ENCODE peak calls at places on chromosomes 12 and 14, in seven cellular contexts. M is colonic mucosa, P is cardiac fibroblast, X is LNCaP clone FGC, S is vagina, B is GM13976, L is body of pancreas. T is an unnamed sample.
A peak's percentile ranks its signal among the peaks of the same experiment; 100 is the strongest.

GRCh38 chr12:54022960-54023884 is 5.0 kb upstream of the HOXC6 start:
- DNase-seq in L (no peak), X (no peak), B (no peak), S (no peak), M (no peak), P (no peak), T (no peak)

GRCh38 chr12:34396861-34397590 is 374.7 kb downstream of the ALG10 start:
- DNase-seq in X (no peak), M (no peak), P (no peak), S (peak; percentile 78), B (peak; percentile 4), L (peak; percentile 2), T (no peak)

GRCh38 chr12:82449179-82449578 is 90.8 kb downstream of the METTL25 start:
- DNase-seq in P (no peak), X (no peak), B (no peak), S (no peak), M (no peak), L (no peak), T (no peak)

GRCh38 chr14:50658203-50658602 is 9.9 kb downstream of the SAV1 start:
- DNase-seq in X (no peak), M (no peak), L (peak; percentile 50), S (no peak), P (peak; percentile 68), B (no peak), T (no peak)

GRCh38 chr14:73236157-73236556 is 1.1 kb upstream of the PAPLN start:
- DNase-seq in B (peak; percentile 10), S (no peak), X (no peak), M (no peak), P (no peak), L (no peak), T (no peak)

GRCh38 chr12:29676676-29677075 is 107.1 kb downstream of the TMTC1 start:
- DNase-seq in S (no peak), L (no peak), M (no peak), P (no peak), X (no peak), B (no peak), T (no peak)

GRCh38 chr14:69137456-69138188 is 15.3 kb downstream of the DCAF5 start:
- DNase-seq in X (no peak), B (no peak), P (no peak), M (no peak), L (no peak), S (no peak), T (no peak)

GRCh38 chr12:6703631-6704030 is 3.0 kb upstream of the PIANP start:
- DNase-seq in P (no peak), S (no peak), B (no peak), X (no peak), L (no peak), M (no peak), T (no peak)

GRCh38 chr14:100899841-100900771 is 3.4 kb downstream of the RTL1 start:
- DNase-seq in S (peak; percentile 85), X (no peak), P (no peak), L (no peak), B (peak; percentile 23), M (peak; percentile 38), T (no peak)

GRCh38 chr12:82383930-82384513 is 25.7 kb downstream of the METTL25 start:
- DNase-seq in M (no peak), P (peak; percentile 58), L (no peak), S (no peak), X (peak; percentile 22), B (no peak), T (peak; percentile 20)

GRCh38 chr14:94306047-94306978 is 13.2 kb upstream of the SERPINA10 start:
- DNase-seq in X (no peak), B (no peak), L (no peak), S (peak; percentile 52), P (no peak), M (peak; percentile 3), T (no peak)

GRCh38 chr12:128914908-128915563 is 61.8 kb downstream of the GLT1D1 start:
- DNase-seq in S (no peak), M (no peak), B (peak; percentile 73), P (no peak), X (no peak), L (no peak), T (no peak)

GRCh38 chr12:18967814-18968213 is 161.7 kb upstream of the PLEKHA5 start:
- DNase-seq in X (no peak), L (no peak), S (no peak), B (no peak), M (no peak), P (no peak), T (no peak)

GRCh38 chr12:96749978-96750377 is 157.1 kb upstream of the NEDD1 start:
- DNase-seq in B (no peak), P (no peak), M (no peak), L (no peak), X (no peak), S (no peak), T (no peak)

GRCh38 chr12:43730283-43730682 is 28.3 kb downstream of the PUS7L start:
- DNase-seq in M (no peak), X (no peak), S (no peak), P (no peak), L (no peak), B (no peak), T (no peak)

GRCh38 chr14:93045211-93045674 is 70.5 kb downstream of the ITPK1 start:
- DNase-seq in M (no peak), B (no peak), X (no peak), S (no peak), L (no peak), P (no peak), T (peak; percentile 43)

GRCh38 chr12:58576071-58576470 is 344.2 kb downstream of the LRIG3 start:
- DNase-seq in S (no peak), X (no peak), M (no peak), L (no peak), B (no peak), P (no peak), T (no peak)

GRCh38 chr14:104442107-104442551 is 137.4 kb upstream of the C14orf180 start:
- DNase-seq in B (no peak), X (no peak), M (peak; percentile 5), P (no peak), L (no peak), S (no peak), T (no peak)

GRCh38 chr12:122072031-122072970 is 6.3 kb upstream of the MLXIP start:
- DNase-seq in P (peak; percentile 99), L (peak; percentile 50), S (no peak), X (peak; percentile 98), M (peak; percentile 41), B (no peak), T (no peak)

GRCh38 chr14:21077672-21078071 is 7.6 kb downstream of the ARHGEF40 start:
- DNase-seq in S (no peak), L (no peak), P (no peak), B (peak; percentile 21), M (no peak), X (no peak), T (no peak)

GRCh38 chr14:91158091-91158790 is 44.4 kb downstream of the DGLUCY start:
- DNase-seq in B (no peak), M (no peak), X (no peak), S (no peak), P (no peak), L (peak; percentile 85), T (no peak)

DNA sequence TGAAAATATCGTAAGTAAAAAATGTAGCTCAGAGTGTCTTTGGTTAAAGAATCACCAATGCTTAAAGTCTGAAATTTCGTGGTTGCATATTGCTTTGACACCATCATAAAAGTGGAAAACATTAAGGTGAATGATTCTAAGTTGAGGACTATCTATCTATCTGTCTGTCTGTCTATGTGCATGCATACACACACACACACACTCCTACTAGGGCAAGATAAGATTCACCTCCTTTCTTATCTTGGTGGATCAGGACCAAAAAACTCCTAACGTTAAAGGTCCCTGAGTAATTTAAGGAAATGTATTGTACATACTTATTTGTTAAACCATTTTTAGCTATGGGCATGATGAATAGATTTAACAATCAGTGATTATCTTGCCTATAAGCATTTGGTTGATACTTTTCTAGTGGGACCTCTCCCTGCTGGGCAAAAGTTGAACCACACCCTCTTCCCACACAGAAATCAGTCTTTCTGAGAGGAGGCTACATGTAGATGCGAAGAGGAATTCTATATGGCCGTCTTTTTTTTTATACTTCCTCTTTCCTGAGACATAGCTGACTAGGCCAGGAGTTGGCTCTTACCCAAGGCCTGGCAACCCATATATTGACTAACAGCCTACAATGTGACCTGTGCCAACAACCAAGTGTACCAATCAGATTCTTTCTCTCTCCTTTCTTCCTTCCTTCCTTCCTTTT is 19.3 kb upstream of the LLPH start:
- DNase-seq in M (peak; percentile 74), X (no peak), S (no peak), L (peak; percentile 47), P (peak; percentile 28), B (no peak), T (no peak)
- TF ChIP-seq CTCF in M (peak; percentile 36), X (no peak), S (no peak), L (no peak), P (peak; percentile 33), B (no peak), T (no peak)

GRCh38 chr12:55966408-55967281 is at the start of gene CDK2:
- DNase-seq in X (peak; percentile 47), P (peak; percentile 79), S (peak; percentile 94), B (peak; percentile 95), L (peak; percentile 97), M (peak; percentile 98), T (peak; percentile 96)
- TF ChIP-seq CTCF in X (no peak), P (no peak), S (no peak), B (no peak), L (no peak), M (no peak), T (no peak)

GRCh38 chr12:15979096-15980091 is 68.3 kb downstream of the DERA start:
- DNase-seq in L (peak; percentile 33), P (peak; percentile 87), M (peak; percentile 33), B (peak; percentile 29), S (no peak), X (no peak), T (peak; percentile 63)
- TF ChIP-seq CTCF in L (no peak), P (peak; percentile 75), M (peak; percentile 53), B (peak; percentile 24), S (no peak), X (peak; percentile 20), T (peak; percentile 83)

GRCh38 chr12:68040450-68041075 is 51.3 kb downstream of the IFNG-AS1 start:
- DNase-seq in X (peak; percentile 19), S (no peak), L (peak; percentile 83), P (peak; percentile 86), B (peak; percentile 73), M (peak; percentile 62), T (peak; percentile 74)

GRCh38 chr12:68037616-68038255 is 48.5 kb downstream of the IFNG-AS1 start:
- DNase-seq in M (no peak), P (no peak), L (no peak), X (no peak), B (no peak), S (no peak), T (no peak)

GRCh38 chr12:68043446-68043845 is 54.2 kb downstream of the IFNG-AS1 start:
- DNase-seq in X (no peak), M (no peak), S (no peak), B (no peak), P (no peak), L (no peak), T (no peak)

GRCh38 chr12:68038650-68039049 is 49.4 kb downstream of the IFNG-AS1 start:
- DNase-seq in L (no peak), S (no peak), P (no peak), B (no peak), X (no peak), M (no peak), T (no peak)

DNA sequence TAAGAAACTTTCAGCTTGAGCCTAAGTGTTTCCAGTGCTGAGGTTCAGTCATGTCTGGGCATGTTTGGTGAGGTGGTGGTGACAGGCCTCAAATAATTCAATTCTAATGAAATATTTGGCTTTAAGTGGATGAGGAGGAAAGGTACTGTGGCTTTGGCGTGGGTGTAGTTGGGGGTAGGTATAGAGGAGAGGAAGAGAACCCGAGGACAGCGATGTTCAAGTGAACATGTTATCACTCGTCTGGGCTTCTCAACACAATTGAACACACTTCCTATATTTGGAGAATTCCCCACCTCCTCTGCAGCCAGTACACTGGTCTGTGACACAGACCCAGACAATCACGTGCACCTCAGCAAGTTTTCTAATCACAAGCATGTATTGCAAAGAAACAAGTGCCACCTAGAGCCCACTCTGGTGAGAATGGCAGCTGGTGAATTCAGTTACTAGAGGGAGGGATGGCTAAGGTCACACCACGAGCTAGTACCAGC is 53.0 kb downstream of the IFNG-AS1 start:
- DNase-seq in L (no peak), X (no peak), S (no peak), M (no peak), B (peak; percentile 47), P (no peak), T (no peak)
- TF ChIP-seq CTCF in L (no peak), X (no peak), S (no peak), M (no peak), B (no peak), P (no peak), T (no peak)

T was measured in Calu3.